ENCODE peak calls at places on chromosome 9, in five cellular contexts. L, M, W, T and X are unnamed samples.

GRCh38 chr9:4600363-4600762 is 61.7 kb upstream of the PLPP6 start:
- DNase-seq in L (no peak), M (no peak), W (no peak), T (no peak), X (no peak)

GRCh38 chr9:75687359-75687953 is 203.0 kb upstream of the PCSK5 start:
- DNase-seq in L (no peak), M (no peak), W (no peak), T (no peak), X (no peak)

GRCh38 chr9:137021979-137022619 is 5.9 kb downstream of the ABCA2 start:
- DNase-seq in L (peak), M (peak), W (peak), T (no peak), X (no peak)

GRCh38 chr9:132804576-132805295 is 73.3 kb downstream of the AK8 start:
- DNase-seq in L (no peak), M (no peak), W (no peak), T (no peak), X (no peak)

GRCh38 chr9:81030027-81030426 is 659.3 kb downstream of the TLE1 start:
- DNase-seq in L (no peak), M (no peak), W (no peak), T (no peak), X (no peak)

GRCh38 chr9:35749515-35750255 is 598 bp downstream of the RGP1 start:
- DNase-seq in L (peak), M (peak), W (no peak), T (peak), X (peak)

GRCh38 chr9:38467404-38467803 is 43.1 kb upstream of the IGFBPL1 start:
- DNase-seq in L (no peak), M (no peak), W (no peak), T (no peak), X (no peak)

GRCh38 chr9:22148876-22149637 is 140.0 kb upstream of the CDKN2B start:
- DNase-seq in L (no peak), M (no peak), W (peak), T (no peak), X (no peak)

GRCh38 chr9:71806916-71807315 is 38.6 kb upstream of the CEMIP2 start:
- DNase-seq in L (peak), M (peak), W (peak), T (peak), X (peak)

GRCh38 chr9:79224672-79225433 is 346.9 kb upstream of the TLE4 start:
- DNase-seq in L (no peak), M (no peak), W (peak), T (no peak), X (no peak)

GRCh38 chr9:101512116-101512515 is 21.5 kb upstream of the RNF20 start:
- DNase-seq in L (no peak), M (no peak), W (no peak), T (no peak), X (no peak)

GRCh38 chr9:128245293-128246151 is 30.3 kb downstream of the GOLGA2 start:
- DNase-seq in L (no peak), M (no peak), W (peak), T (peak), X (no peak)

GRCh38 chr9:7115606-7116005 is 357.8 kb downstream of the KDM4C start:
- DNase-seq in L (no peak), M (no peak), W (no peak), T (no peak), X (no peak)

GRCh38 chr9:122386316-122386872 is 15.6 kb downstream of the PTGS1 start:
- DNase-seq in L (no peak), M (no peak), W (no peak), T (no peak), X (no peak)

GRCh38 chr9:137407590-137408300 is 15.2 kb downstream of the EXD3 start:
- DNase-seq in L (no peak), M (no peak), W (no peak), T (no peak), X (no peak)

GRCh38 chr9:2290382-2290781 is 275.2 kb downstream of the SMARCA2 start:
- DNase-seq in L (no peak), M (no peak), W (no peak), T (no peak), X (no peak)

GRCh38 chr9:137310190-137311052 is 8.3 kb upstream of the NRARP start:
- DNase-seq in L (no peak), M (peak), W (no peak), T (no peak), X (no peak)

GRCh38 chr9:93920401-93920800 is 34.8 kb downstream of the BARX1 start:
- DNase-seq in L (no peak), M (no peak), W (no peak), T (no peak), X (no peak)

GRCh38 chr9:137030006-137030405 is 1.9 kb downstream of the FUT7 start:
- DNase-seq in L (no peak), M (no peak), W (no peak), T (no peak), X (no peak)

GRCh38 chr9:99732715-99733114 is 89.0 kb upstream of the NR4A3 start:
- DNase-seq in L (no peak), M (no peak), W (no peak), T (no peak), X (no peak)

GRCh38 chr9:75979362-75979761 is 88.9 kb downstream of the PCSK5 start:
- DNase-seq in L (no peak), M (no peak), W (peak), T (no peak), X (no peak)

GRCh38 chr9:105296889-105297288 is 52.4 kb downstream of the SLC44A1 start:
- DNase-seq in L (no peak), M (peak), W (peak), T (no peak), X (no peak)

GRCh38 chr9:77865385-77865784 is 166.2 kb downstream of the GNAQ start:
- DNase-seq in L (no peak), M (no peak), W (no peak), T (no peak), X (no peak)

GRCh38 chr9:137458194-137459146 is 664 bp downstream of the NSMF start:
- DNase-seq in L (no peak), M (no peak), W (no peak), T (peak), X (no peak)

GRCh38 chr9:74609671-74610416 is 112.7 kb downstream of the RORB start:
- DNase-seq in L (no peak), M (no peak), W (no peak), T (no peak), X (no peak)

GRCh38 chr9:71859939-71860338 is 51.1 kb downstream of the ABHD17B start:
- DNase-seq in L (no peak), M (no peak), W (no peak), T (no peak), X (no peak)

GRCh38 chr9:98430535-98430934 is 175.1 kb upstream of the TBC1D2 start:
- DNase-seq in L (no peak), M (no peak), W (peak), T (no peak), X (peak)

GRCh38 chr9:90340421-90340820 is 302.2 kb downstream of the DIRAS2 start:
- DNase-seq in L (no peak), M (no peak), W (peak), T (no peak), X (no peak)

GRCh38 chr9:109385499-109385898 is 64.6 kb upstream of the EPB41L4B start:
- DNase-seq in L (no peak), M (no peak), W (no peak), T (no peak), X (no peak)

GRCh38 chr9:109452761-109453160 is 45.3 kb downstream of the PTPN3 start:
- DNase-seq in L (no peak), M (peak), W (peak), T (no peak), X (no peak)

GRCh38 chr9:130847306-130848217 is 12.5 kb downstream of the ABL1 start:
- DNase-seq in L (no peak), M (peak), W (peak), T (peak), X (peak)

GRCh38 chr9:69582544-69583297 is 89.5 kb downstream of the APBA1 start:
- DNase-seq in L (no peak), M (peak), W (no peak), T (no peak), X (no peak)

GRCh38 chr9:75432888-75433287 is 344.6 kb downstream of the OSTF1 start:
- DNase-seq in L (no peak), M (no peak), W (no peak), T (no peak), X (no peak)

GRCh38 chr9:7223981-7224380 is 466.2 kb downstream of the KDM4C start:
- DNase-seq in L (no peak), M (no peak), W (no peak), T (no peak), X (peak)

GRCh38 chr9:83471223-83471622 is 67.0 kb downstream of the FRMD3 start:
- DNase-seq in L (no peak), M (no peak), W (no peak), T (no peak), X (no peak)

GRCh38 chr9:86909388-86909787 is 37.9 kb downstream of the GAS1 start:
- DNase-seq in L (no peak), M (no peak), W (peak), T (no peak), X (no peak)

GRCh38 chr9:133858771-133859170 is 120.6 kb upstream of the SARDH start:
- DNase-seq in L (no peak), M (no peak), W (no peak), T (no peak), X (no peak)

GRCh38 chr9:133855802-133856592 is 117.8 kb upstream of the SARDH start:
- DNase-seq in L (no peak), M (no peak), W (peak), T (peak), X (peak)

GRCh38 chr9:133854785-133855184 is 116.6 kb upstream of the SARDH start:
- DNase-seq in L (no peak), M (no peak), W (no peak), T (no peak), X (no peak)

GRCh38 chr9:133857639-133858038 is 119.5 kb upstream of the SARDH start:
- DNase-seq in L (no peak), M (no peak), W (no peak), T (no peak), X (no peak)

DNA sequence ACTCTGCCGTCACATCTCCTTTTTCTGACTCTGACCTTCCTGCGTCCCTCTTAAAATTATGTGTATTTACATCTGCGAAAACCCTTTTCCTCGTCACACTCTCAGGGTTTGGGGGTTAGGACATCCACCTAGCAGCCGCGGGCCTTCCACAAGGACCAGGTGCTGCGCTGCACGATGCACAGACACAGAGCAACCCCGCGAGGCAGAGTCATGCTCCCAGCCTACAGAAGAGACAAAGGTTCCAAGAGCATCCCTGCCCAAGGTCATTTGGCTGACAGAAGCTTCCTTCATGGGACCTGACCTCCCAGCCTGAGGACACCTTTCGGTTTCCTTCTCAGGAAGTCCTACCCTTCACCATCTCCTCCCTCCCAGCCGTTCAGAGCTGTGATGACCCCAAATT is 118.6 kb upstream of the SARDH start:
- DNase-seq in L (no peak), M (no peak), W (no peak), T (no peak), X (no peak)
- H3K27ac ChIP-seq in L (no peak), M (peak), W (no peak), T (no peak), X (no peak)

GRCh38 chr9:37202091-37202490 is 81.7 kb downstream of the ZCCHC7 start:
- DNase-seq in L (no peak), M (no peak), W (no peak), T (no peak), X (no peak)
- TF ChIP-seq CTCF in L (no peak), M (no peak), W (no peak), T (no peak), X (no peak)

GRCh38 chr9:25442517-25442916 is 235.7 kb downstream of the TUSC1 start:
- DNase-seq in L (no peak), M (no peak), W (no peak), T (no peak), X (no peak)
- H3K27ac ChIP-seq in L (no peak), M (no peak), W (no peak), T (no peak), X (no peak)

GRCh38 chr9:124858330-124859046 is 3.3 kb downstream of the RPL35 start:
- DNase-seq in L (no peak), M (no peak), W (no peak), T (no peak), X (no peak)
- TF ChIP-seq CTCF in L (no peak), M (no peak), W (no peak), T (no peak), X (no peak)

DNA sequence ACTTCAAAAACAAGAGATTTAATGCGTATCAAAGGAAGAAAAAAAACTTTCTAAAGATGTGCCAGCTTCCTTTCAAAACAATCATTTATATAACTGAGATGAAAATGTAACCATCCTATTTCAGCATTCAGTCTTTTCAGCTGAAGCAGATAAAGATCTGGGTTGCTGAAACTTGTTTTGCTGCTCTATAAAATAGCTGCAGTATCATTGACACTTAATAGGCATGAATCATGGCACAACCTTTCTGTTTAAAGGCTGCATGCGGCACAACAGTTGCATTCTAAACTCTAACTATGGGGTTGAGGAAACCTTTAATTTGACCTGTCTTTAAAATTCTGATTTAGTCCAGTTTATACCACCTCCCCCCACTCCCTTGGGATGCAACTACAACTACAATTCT is 196.7 kb downstream of the MPDZ start:
- DNase-seq in L (no peak), M (peak), W (no peak), T (no peak), X (no peak)
- H3K27ac ChIP-seq in L (no peak), M (peak), W (no peak), T (no peak), X (no peak)

DNA sequence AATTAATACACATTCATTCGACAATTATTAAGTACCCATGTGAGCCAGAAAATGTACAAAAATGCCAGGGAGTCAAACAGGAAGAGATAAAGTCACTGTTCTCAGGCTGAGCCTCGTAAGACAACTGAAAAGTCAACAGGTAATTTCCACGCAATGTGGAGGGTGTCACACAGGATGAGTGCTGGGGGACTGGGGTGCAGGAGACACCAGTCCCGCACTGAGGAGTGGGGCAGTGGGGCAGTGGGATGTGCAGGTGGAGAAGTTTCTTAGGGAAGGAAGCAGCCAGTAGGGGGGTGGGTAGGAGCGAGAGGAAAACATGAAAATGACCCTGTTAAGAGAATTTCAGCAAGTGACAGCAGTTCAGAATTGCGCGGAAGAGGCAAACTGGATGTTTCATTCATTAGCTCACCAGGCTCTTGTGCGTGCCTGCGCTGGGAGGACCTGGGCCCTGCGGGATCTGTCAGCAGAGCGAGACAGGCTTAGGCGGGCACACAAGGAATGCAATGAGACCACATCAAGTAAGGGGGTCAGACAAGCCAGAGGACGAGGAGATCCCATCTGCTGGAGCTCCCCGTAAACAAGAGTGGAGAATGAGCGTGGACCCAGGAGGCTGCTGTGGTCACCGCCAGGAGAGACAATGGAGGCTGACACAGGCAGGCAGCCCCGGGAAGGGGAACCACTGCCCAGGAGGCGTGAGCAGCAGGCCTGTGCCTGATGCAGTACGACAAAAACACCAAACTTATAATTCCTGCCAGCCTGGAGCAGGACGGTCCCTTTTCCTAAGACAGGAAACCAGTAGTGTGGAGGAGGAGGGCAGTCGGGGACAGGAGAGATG is 21.0 kb downstream of the CAMSAP1 start:
- DNase-seq in L (no peak), M (no peak), W (no peak), T (no peak), X (no peak)
- TF ChIP-seq CTCF in L (no peak), M (no peak), W (no peak), T (no peak), X (no peak)